ENCODE peak calls at places on chromosome 1, in nine cellular contexts. L is GM10248; Q is CD8-positive, alpha-beta T cell; M is skeletal muscle cell; H is trophoblast cell; R is tibial nerve; G is HTR-8/SVneo; Z is Panc1; S is IMR-90. I is an unnamed sample.

GRCh38 chr1:156816561-156817328 is at the start of gene SH2D2A:
- DNase-seq in H (peak), M (peak), G (no peak), Q (peak), Z (no peak), R (no peak), L (peak), S (peak), I (peak)

GRCh38 chr1:212219679-212220463 is 65.3 kb upstream of the PPP2R5A start:
- DNase-seq in M (no peak), Q (no peak), S (peak), G (peak), Z (no peak), R (no peak), H (peak), L (no peak), I (no peak)

GRCh38 chr1:41955461-41956159 is 36.9 kb upstream of the HIVEP3 start:
- DNase-seq in M (peak), Z (peak), H (no peak), G (peak), R (no peak), S (peak), L (peak), Q (no peak), I (no peak)

GRCh38 chr1:26790551-26790953 is 2.8 kb downstream of the PIGV start:
- DNase-seq in Q (no peak), R (no peak), M (no peak), H (no peak), L (peak), Z (no peak), S (no peak), G (no peak), I (no peak)

GRCh38 chr1:63350320-63350719 is 17.1 kb upstream of the ALG6 start:
- DNase-seq in S (no peak), Q (no peak), H (no peak), R (no peak), L (no peak), M (no peak), Z (no peak), G (no peak), I (no peak)

GRCh38 chr1:242081446-242081845 is 82.5 kb upstream of the MAP1LC3C start:
- DNase-seq in S (no peak), M (no peak), H (no peak), L (no peak), G (no peak), Q (no peak), Z (no peak), R (no peak), I (no peak)

GRCh38 chr1:2496087-2496622 is 20.1 kb downstream of the PLCH2 start:
- DNase-seq in H (peak), Q (peak), G (no peak), R (no peak), L (peak), M (no peak), Z (no peak), S (no peak), I (peak)

GRCh38 chr1:113545210-113545609 is 154.9 kb downstream of the MAGI3 start:
- DNase-seq in Q (no peak), S (no peak), H (no peak), Z (no peak), M (no peak), L (no peak), R (no peak), G (no peak), I (no peak)

GRCh38 chr1:2601721-2602303 is 15.2 kb downstream of the PRXL2B start:
- DNase-seq in Q (no peak), L (no peak), Z (no peak), M (no peak), R (peak), S (no peak), G (no peak), H (no peak), I (no peak)

GRCh38 chr1:33661791-33662190 is 189.3 kb downstream of the ZSCAN20 start:
- DNase-seq in G (no peak), Z (no peak), Q (no peak), L (no peak), M (no peak), S (no peak), R (no peak), H (no peak), I (no peak)